ENCODE peak calls at places on chromosomes 2 and 18, in six cellular contexts. E is neural progenitor cell, C is anterior cingulate cortex, S is astrocyte, L is caudate nucleus, F is adipocyte. R is an unnamed sample.

GRCh38 chr2:232214053-232214452 is 164.5 kb upstream of the ALPP start:
- DNase-seq in E (no peak), C (no peak), S (peak), L (no peak), F (no peak), R (peak)

GRCh38 chr2:174686430-174686829 is 77.8 kb downstream of the CHRNA1 start:
- DNase-seq in E (no peak), C (no peak), S (peak), L (no peak), F (no peak), R (peak)

GRCh38 chr2:165621086-165621560 is 151.6 kb downstream of the CSRNP3 start:
- DNase-seq in E (no peak), C (no peak), S (peak), L (no peak), F (peak), R (peak)

GRCh38 chr18:23828426-23828825 is 139.2 kb downstream of the LAMA3 start:
- DNase-seq in E (no peak), C (no peak), S (peak), L (no peak), F (peak), R (peak)

GRCh38 chr18:48573632-48574293 is 34.9 kb downstream of the CTIF start:
- DNase-seq in E (no peak), C (no peak), S (no peak), L (no peak), F (no peak), R (no peak)

GRCh38 chr2:101982630-101983029 is 9.1 kb upstream of the IL1R2 start:
- DNase-seq in E (no peak), C (no peak), S (no peak), L (no peak), F (no peak), R (no peak)

GRCh38 chr2:20524412-20525040 is 77.7 kb downstream of the RHOB start:
- DNase-seq in E (peak), C (no peak), S (no peak), L (peak), F (no peak), R (no peak)

GRCh38 chr2:221673248-221673647 is 101.1 kb upstream of the EPHA4 start:
- DNase-seq in E (no peak), C (no peak), S (peak), L (no peak), F (no peak), R (no peak)

GRCh38 chr2:230723363-230723762 is 10.7 kb downstream of the CAB39 start:
- DNase-seq in E (no peak), C (no peak), S (no peak), L (no peak), F (no peak), R (no peak)

GRCh38 chr2:21118302-21118920 is 5.4 kb upstream of the TDRD15 start:
- DNase-seq in E (peak), C (no peak), S (no peak), L (no peak), F (peak), R (peak)

GRCh38 chr2:13015941-13016340 is 299.2 kb downstream of the TRIB2 start:
- DNase-seq in E (peak), C (no peak), S (no peak), L (no peak), F (no peak), R (no peak)

GRCh38 chr2:128374001-128374710 is 55.5 kb upstream of the HS6ST1 start:
- DNase-seq in E (no peak), C (no peak), S (peak), L (no peak), F (peak), R (peak)

GRCh38 chr2:224145751-224146355 is 106.8 kb upstream of the SERPINE2 start:
- DNase-seq in E (no peak), C (no peak), S (peak), L (no peak), F (peak), R (peak)

GRCh38 chr18:12637393-12637792 is 20.5 kb downstream of the SPIRE1 start:
- DNase-seq in E (no peak), C (no peak), S (no peak), L (no peak), F (peak), R (peak)

R was measured in fibroblast of lung.